ENCODE peak calls at places on chromosome 19, in ten cellular contexts. One of them, this sample, is unnamed.

GRCh38 chr19:47369923-47370625 is 21.0 kb downstream of the DHX34 start:
- DNase-seq in sigmoid colon: no peak
- DNase-seq in A549: no peak
- DNase-seq in H1: no peak
- DNase-seq in stomach: no peak
- DNase-seq in upper lobe of left lung: peak; percentile 78
- DNase-seq in transverse colon: no peak
- DNase-seq in ovary: no peak
- DNase-seq in HepG2: no peak
- DNase-seq in suprapubic skin: no peak
- DNase-seq in this sample: no peak

GRCh38 chr19:34461375-34462100 is 20.0 kb upstream of the WTIP start:
- DNase-seq in sigmoid colon: no peak
- DNase-seq in A549: no peak
- DNase-seq in H1: no peak
- DNase-seq in stomach: no peak
- DNase-seq in upper lobe of left lung: no peak
- DNase-seq in transverse colon: no peak
- DNase-seq in ovary: no peak
- DNase-seq in HepG2: no peak
- DNase-seq in suprapubic skin: no peak
- DNase-seq in this sample: no peak

GRCh38 chr19:5674734-5675133 is 5.6 kb downstream of the MICOS13 start:
- DNase-seq in sigmoid colon: no peak
- DNase-seq in A549: no peak
- DNase-seq in H1: no peak
- DNase-seq in stomach: no peak
- DNase-seq in upper lobe of left lung: no peak
- DNase-seq in transverse colon: no peak
- DNase-seq in ovary: no peak
- DNase-seq in HepG2: no peak
- DNase-seq in suprapubic skin: no peak
- DNase-seq in this sample: no peak

GRCh38 chr19:10079031-10079453 is 7.1 kb upstream of the SHFL start:
- DNase-seq in sigmoid colon: no peak
- DNase-seq in A549: no peak
- DNase-seq in H1: no peak
- DNase-seq in stomach: no peak
- DNase-seq in upper lobe of left lung: no peak
- DNase-seq in transverse colon: peak; percentile 26
- DNase-seq in ovary: no peak
- DNase-seq in HepG2: peak; percentile 58
- DNase-seq in suprapubic skin: no peak
- DNase-seq in this sample: no peak

GRCh38 chr19:43078311-43078710 is 4.2 kb downstream of the PSG2 start:
- DNase-seq in sigmoid colon: no peak
- DNase-seq in A549: no peak
- DNase-seq in H1: no peak
- DNase-seq in stomach: no peak
- DNase-seq in upper lobe of left lung: no peak
- DNase-seq in transverse colon: no peak
- DNase-seq in ovary: no peak
- DNase-seq in HepG2: no peak
- DNase-seq in suprapubic skin: no peak
- DNase-seq in this sample: no peak

GRCh38 chr19:6654347-6655310 is 15.3 kb downstream of the TNFSF14 start:
- DNase-seq in sigmoid colon: no peak
- DNase-seq in A549: no peak
- DNase-seq in H1: no peak
- DNase-seq in stomach: no peak
- DNase-seq in upper lobe of left lung: no peak
- DNase-seq in transverse colon: peak; percentile 42
- DNase-seq in ovary: no peak
- DNase-seq in HepG2: no peak
- DNase-seq in suprapubic skin: no peak
- DNase-seq in this sample: no peak

GRCh38 chr19:55447421-55448174 is 4.5 kb upstream of the SHISA7 start:
- DNase-seq in sigmoid colon: no peak
- DNase-seq in A549: peak; percentile 88
- DNase-seq in H1: no peak
- DNase-seq in stomach: no peak
- DNase-seq in upper lobe of left lung: no peak
- DNase-seq in transverse colon: no peak
- DNase-seq in ovary: no peak
- DNase-seq in HepG2: no peak
- DNase-seq in suprapubic skin: no peak
- DNase-seq in this sample: no peak

GRCh38 chr19:6806488-6806887 is 34.0 kb downstream of the VAV1 start:
- DNase-seq in sigmoid colon: no peak
- DNase-seq in A549: no peak
- DNase-seq in H1: no peak
- DNase-seq in stomach: no peak
- DNase-seq in upper lobe of left lung: no peak
- DNase-seq in transverse colon: no peak
- DNase-seq in ovary: no peak
- DNase-seq in HepG2: no peak
- DNase-seq in suprapubic skin: no peak
- DNase-seq in this sample: no peak

GRCh38 chr19:33260628-33261418 is 35.2 kb upstream of the SLC7A10 start:
- DNase-seq in sigmoid colon: no peak
- DNase-seq in A549: no peak
- DNase-seq in H1: no peak
- DNase-seq in stomach: no peak
- DNase-seq in upper lobe of left lung: peak; percentile 76
- DNase-seq in transverse colon: no peak
- DNase-seq in ovary: no peak
- DNase-seq in HepG2: no peak
- DNase-seq in suprapubic skin: no peak
- DNase-seq in this sample: no peak

GRCh38 chr19:10416380-10417257 is 3.7 kb upstream of the PDE4A start:
- DNase-seq in sigmoid colon: peak; percentile 86
- DNase-seq in A549: peak; percentile 69
- DNase-seq in H1: peak; percentile 83
- DNase-seq in stomach: peak; percentile 90
- DNase-seq in upper lobe of left lung: peak; percentile 87
- DNase-seq in transverse colon: peak; percentile 90
- DNase-seq in ovary: peak; percentile 79
- DNase-seq in HepG2: peak; percentile 83
- DNase-seq in suprapubic skin: peak; percentile 94
- DNase-seq in this sample: peak; percentile 68

GRCh38 chr19:15316498-15316897 is 15.8 kb downstream of the BRD4 start:
- DNase-seq in sigmoid colon: no peak
- DNase-seq in A549: no peak
- DNase-seq in H1: no peak
- DNase-seq in stomach: no peak
- DNase-seq in upper lobe of left lung: no peak
- DNase-seq in transverse colon: no peak
- DNase-seq in ovary: no peak
- DNase-seq in HepG2: no peak
- DNase-seq in suprapubic skin: peak; percentile 18
- DNase-seq in this sample: no peak

GRCh38 chr19:55670280-55671053 is 4.6 kb upstream of the EPN1 start:
- DNase-seq in sigmoid colon: peak; percentile 85
- DNase-seq in A549: no peak
- DNase-seq in H1: no peak
- DNase-seq in stomach: no peak
- DNase-seq in upper lobe of left lung: peak; percentile 44
- DNase-seq in transverse colon: no peak
- DNase-seq in ovary: no peak
- DNase-seq in HepG2: no peak
- DNase-seq in suprapubic skin: peak; percentile 83
- DNase-seq in this sample: no peak

GRCh38 chr19:13742756-13743155 is 21.6 kb upstream of the MRI1 start:
- DNase-seq in sigmoid colon: no peak
- DNase-seq in A549: no peak
- DNase-seq in H1: no peak
- DNase-seq in stomach: no peak
- DNase-seq in upper lobe of left lung: no peak
- DNase-seq in transverse colon: no peak
- DNase-seq in ovary: no peak
- DNase-seq in HepG2: no peak
- DNase-seq in suprapubic skin: no peak
- DNase-seq in this sample: no peak

GRCh38 chr19:38470788-38471480 is 37.4 kb downstream of the RYR1 start:
- DNase-seq in sigmoid colon: no peak
- DNase-seq in A549: no peak
- DNase-seq in H1: no peak
- DNase-seq in stomach: no peak
- DNase-seq in upper lobe of left lung: no peak
- DNase-seq in transverse colon: no peak
- DNase-seq in ovary: no peak
- DNase-seq in HepG2: no peak
- DNase-seq in suprapubic skin: no peak
- DNase-seq in this sample: no peak

DNA sequence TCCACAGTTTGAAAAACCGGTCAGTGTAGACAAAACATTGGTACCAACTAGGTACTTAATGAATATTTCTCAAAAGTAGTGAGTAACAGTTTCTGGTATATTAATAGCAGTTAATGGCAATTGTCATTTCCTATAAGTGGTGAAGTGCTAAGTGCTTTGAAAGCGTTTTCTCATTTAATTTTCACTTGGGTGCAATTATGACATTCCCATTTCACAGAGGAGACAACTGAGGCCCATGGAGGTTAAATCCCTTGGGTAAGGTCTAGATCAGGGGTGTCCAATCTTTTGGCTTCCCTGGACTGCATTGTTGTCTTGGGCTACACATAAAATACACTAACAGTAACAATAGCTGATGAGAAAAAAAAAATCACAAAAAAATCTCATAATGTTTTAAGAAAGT is 687 bp upstream of the SYT3 start:
- DNase-seq in sigmoid colon: no peak
- DNase-seq in A549: no peak
- DNase-seq in H1: no peak
- DNase-seq in stomach: no peak
- DNase-seq in upper lobe of left lung: no peak
- DNase-seq in transverse colon: no peak
- DNase-seq in ovary: no peak
- DNase-seq in HepG2: no peak
- DNase-seq in suprapubic skin: no peak
- DNase-seq in this sample: no peak
- H3K4me3 ChIP-seq in sigmoid colon: no peak overlapping the region
- H3K4me3 ChIP-seq in A549: no peak overlapping the region
- H3K4me3 ChIP-seq in H1: peak overlapping the region; percentile 76
- H3K4me3 ChIP-seq in stomach: no peak overlapping the region
- H3K4me3 ChIP-seq in upper lobe of left lung: no peak overlapping the region
- H3K4me3 ChIP-seq in transverse colon: no peak overlapping the region
- H3K4me3 ChIP-seq in ovary: no peak overlapping the region
- H3K4me3 ChIP-seq in HepG2: no peak overlapping the region
- H3K4me3 ChIP-seq in suprapubic skin: no peak overlapping the region
- H3K4me3 ChIP-seq in this sample: no peak overlapping the region

DNA sequence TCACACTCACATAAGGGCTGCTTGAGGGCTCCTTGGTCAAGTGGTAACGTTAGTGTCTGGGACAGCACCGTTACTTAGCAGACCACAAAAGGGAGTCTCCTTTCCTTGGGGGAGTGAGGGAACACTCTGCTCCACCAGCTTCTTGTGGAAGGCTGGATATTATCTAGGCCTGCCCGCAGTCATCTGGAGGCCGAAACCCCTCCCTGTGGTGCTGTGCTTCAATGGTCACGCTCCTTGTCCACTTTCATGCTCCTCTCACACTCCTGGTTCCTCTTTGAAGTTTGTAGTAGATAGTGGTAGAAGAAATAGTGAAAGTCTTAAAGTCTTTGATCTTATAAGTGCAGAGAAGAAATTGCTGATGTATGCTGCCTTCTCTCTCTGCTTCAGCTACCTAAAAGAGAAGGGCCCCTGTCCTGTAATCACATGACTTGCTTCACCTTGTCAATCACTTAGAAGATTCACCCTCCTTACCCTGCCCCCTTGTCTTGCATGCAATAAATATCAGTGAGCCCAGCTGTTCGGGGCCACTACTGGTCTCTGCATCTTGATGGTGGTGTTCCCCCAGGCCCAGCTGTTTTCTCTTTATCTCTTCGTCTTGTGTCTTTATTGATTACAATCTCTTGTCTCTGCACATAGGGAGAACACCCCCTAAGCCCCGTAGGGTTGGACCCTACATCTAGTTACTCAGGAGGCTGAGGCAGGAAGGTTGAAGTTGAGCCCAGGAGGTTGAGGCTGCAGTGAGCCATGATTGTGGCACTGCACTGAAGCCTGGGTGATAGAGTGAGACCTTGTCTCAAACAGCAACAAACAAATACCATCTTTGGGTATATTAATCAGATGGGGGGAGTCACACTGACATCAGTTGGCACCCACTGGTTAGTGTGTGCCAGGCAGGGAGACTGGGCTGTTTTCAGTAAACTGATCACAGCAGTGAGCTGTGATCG is 11.6 kb upstream of the MZF1 start:
- DNase-seq in sigmoid colon: no peak
- DNase-seq in A549: no peak
- DNase-seq in H1: no peak
- DNase-seq in stomach: no peak
- DNase-seq in upper lobe of left lung: no peak
- DNase-seq in transverse colon: no peak
- DNase-seq in ovary: peak; percentile 10
- DNase-seq in HepG2: no peak
- DNase-seq in suprapubic skin: no peak
- DNase-seq in this sample: no peak
- TF ChIP-seq POLR2A in sigmoid colon: no peak
- TF ChIP-seq POLR2A in A549: no peak
- TF ChIP-seq POLR2A in H1: no peak
- TF ChIP-seq POLR2A in stomach: no peak
- TF ChIP-seq POLR2A in upper lobe of left lung: no peak
- TF ChIP-seq POLR2A in transverse colon: no peak
- TF ChIP-seq POLR2A in ovary: no peak
- TF ChIP-seq POLR2A in HepG2: no peak
- TF ChIP-seq POLR2A in suprapubic skin: no peak
- TF ChIP-seq POLR2A in this sample: no peak

DNA sequence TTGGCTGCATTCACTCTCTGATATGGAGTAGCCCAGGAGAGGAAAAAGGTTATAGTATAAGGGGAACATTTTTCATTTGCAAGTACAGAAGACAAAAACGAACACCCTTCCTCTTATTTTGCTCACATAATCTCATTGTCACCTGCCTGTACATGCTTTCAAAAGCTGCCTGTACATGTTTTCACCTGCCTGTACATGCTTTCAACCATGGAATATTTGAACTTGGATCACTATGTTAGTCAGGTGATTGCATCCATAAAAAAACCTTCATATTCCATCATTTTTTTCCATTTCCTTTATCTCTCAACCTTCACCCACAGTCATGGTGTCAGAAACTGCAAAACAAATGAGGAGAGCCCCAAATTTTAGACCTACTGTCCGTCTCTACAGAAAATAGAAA is 11.4 kb downstream of the IGFL2 start:
- DNase-seq in sigmoid colon: no peak
- DNase-seq in A549: no peak
- DNase-seq in H1: no peak
- DNase-seq in stomach: no peak
- DNase-seq in upper lobe of left lung: no peak
- DNase-seq in transverse colon: no peak
- DNase-seq in ovary: no peak
- DNase-seq in HepG2: no peak
- DNase-seq in suprapubic skin: no peak
- DNase-seq in this sample: no peak
- TF ChIP-seq EP300 in sigmoid colon: no peak
- TF ChIP-seq EP300 in A549: no peak
- TF ChIP-seq EP300 in H1: no peak
- TF ChIP-seq EP300 in stomach: no peak
- TF ChIP-seq EP300 in upper lobe of left lung: no peak
- TF ChIP-seq EP300 in transverse colon: no peak
- TF ChIP-seq EP300 in ovary: no peak
- TF ChIP-seq EP300 in HepG2: no peak
- TF ChIP-seq EP300 in suprapubic skin: no peak
- TF ChIP-seq EP300 in this sample: no peak

GRCh38 chr19:4570916-4571304 is 11.4 kb upstream of the SEMA6B start:
- DNase-seq in sigmoid colon: no peak
- DNase-seq in A549: no peak
- DNase-seq in H1: no peak
- DNase-seq in stomach: no peak
- DNase-seq in upper lobe of left lung: no peak
- DNase-seq in transverse colon: no peak
- DNase-seq in ovary: no peak
- DNase-seq in HepG2: no peak
- DNase-seq in suprapubic skin: no peak
- DNase-seq in this sample: no peak
- H3K4me3 ChIP-seq in sigmoid colon: no peak overlapping the region
- H3K4me3 ChIP-seq in A549: no peak overlapping the region
- H3K4me3 ChIP-seq in H1: no peak overlapping the region
- H3K4me3 ChIP-seq in stomach: no peak overlapping the region
- H3K4me3 ChIP-seq in upper lobe of left lung: no peak overlapping the region
- H3K4me3 ChIP-seq in transverse colon: no peak overlapping the region
- H3K4me3 ChIP-seq in ovary: no peak overlapping the region
- H3K4me3 ChIP-seq in HepG2: no peak overlapping the region
- H3K4me3 ChIP-seq in suprapubic skin: no peak overlapping the region
- H3K4me3 ChIP-seq in this sample: no peak overlapping the region

This sample was measured in tibial nerve.